ENCODE peak calls at places on chromosome 1, in five cellular contexts. W is hepatic stellate cell; Z is CD8-positive, alpha-beta memory T cell; S is sigmoid colon; V is retinal pigment epithelial cell. M is an unnamed sample.

GRCh38 chr1:94819945-94820746 is at the start of gene SLC44A3:
- DNase-seq in Z (no peak), S (peak), W (peak), V (no peak), M (peak)

GRCh38 chr1:16068356-16069270 is 4.8 kb downstream of the FAM131C start:
- DNase-seq in Z (no peak), V (no peak), S (no peak), W (peak), M (no peak)

GRCh38 chr1:101148987-101149386 is 87.8 kb upstream of the S1PR1 start:
- DNase-seq in V (no peak), Z (no peak), W (no peak), S (no peak), M (no peak)

GRCh38 chr1:188220051-188220450 is 1391.3 kb downstream of the PLA2G4A start:
- DNase-seq in S (no peak), W (no peak), Z (no peak), V (no peak), M (no peak)

GRCh38 chr1:224067621-224068457 is 46.1 kb upstream of the FBXO28 start:
- DNase-seq in Z (no peak), W (peak), S (no peak), V (no peak), M (no peak)

GRCh38 chr1:228935198-228935663 is 200.0 kb downstream of the RHOU start:
- DNase-seq in Z (no peak), W (no peak), S (no peak), V (no peak), M (no peak)

GRCh38 chr1:178686407-178686806 is 38.6 kb upstream of the RALGPS2 start:
- DNase-seq in W (no peak), S (no peak), V (no peak), Z (no peak), M (no peak)

GRCh38 chr1:40984066-40984465 is 4.6 kb downstream of the CTPS1 start:
- DNase-seq in S (no peak), V (no peak), W (no peak), Z (no peak), M (no peak)

GRCh38 chr1:205344010-205344808 is 12.5 kb downstream of the KLHDC8A start:
- DNase-seq in S (no peak), W (no peak), V (no peak), Z (peak), M (peak)

GRCh38 chr1:176157995-176158394 is 49.1 kb downstream of the COP1 start:
- DNase-seq in S (no peak), V (no peak), Z (no peak), W (no peak), M (no peak)

GRCh38 chr1:19009882-19010321 is 53.4 kb upstream of the IFFO2 start:
- DNase-seq in Z (no peak), S (no peak), W (peak), V (peak), M (no peak)

GRCh38 chr1:34415140-34415539 is 238.4 kb downstream of the C1orf94 start:
- DNase-seq in S (no peak), W (no peak), Z (no peak), V (no peak), M (no peak)

GRCh38 chr1:228265167-228265566 is 57.3 kb downstream of the OBSCN start:
- DNase-seq in W (no peak), Z (no peak), V (no peak), S (no peak), M (no peak)

GRCh38 chr1:99820546-99820945 is 29.6 kb upstream of the AGL start:
- DNase-seq in V (no peak), Z (peak), S (no peak), W (no peak), M (no peak)

GRCh38 chr1:154912755-154913154 is 23.8 kb downstream of the PMVK start:
- DNase-seq in W (no peak), V (no peak), Z (no peak), S (peak), M (peak)

GRCh38 chr1:47483651-47484050 is 45.8 kb downstream of the FOXD2 start:
- DNase-seq in V (no peak), W (no peak), Z (no peak), S (no peak), M (no peak)

GRCh38 chr1:245183429-245183828 is 28.6 kb downstream of the KIF26B start:
- DNase-seq in S (no peak), W (no peak), V (no peak), Z (no peak), M (no peak)

GRCh38 chr1:55076356-55076755 is 37.0 kb downstream of the PCSK9 start:
- DNase-seq in S (no peak), W (no peak), Z (no peak), V (no peak), M (no peak)

GRCh38 chr1:173023343-173023742 is 27.4 kb downstream of the TNFSF18 start:
- DNase-seq in Z (no peak), S (no peak), W (no peak), V (no peak), M (no peak)

GRCh38 chr1:163170331-163170730 is 32.4 kb downstream of the RGS5 start:
- DNase-seq in V (peak), S (no peak), Z (no peak), W (no peak), M (no peak)

GRCh38 chr1:25797939-25798338 is 2.1 kb upstream of the SELENON start:
- DNase-seq in W (peak), S (no peak), V (no peak), Z (no peak), M (no peak)

GRCh38 chr1:59477286-59477685 is 180.4 kb downstream of the FGGY start:
- DNase-seq in W (no peak), Z (no peak), V (no peak), S (no peak), M (no peak)

GRCh38 chr1:1778827-1779675 is 781 bp upstream of the NADK start:
- DNase-seq in W (peak), V (no peak), Z (peak), S (peak), M (peak)

GRCh38 chr1:27525296-27526271 is 35.6 kb upstream of the WASF2 start:
- DNase-seq in V (no peak), Z (peak), W (peak), S (peak), M (peak)

GRCh38 chr1:174153085-174153824 is 6.1 kb upstream of the RABGAP1L start:
- DNase-seq in S (no peak), Z (no peak), W (no peak), V (no peak), M (no peak)

GRCh38 chr1:65179148-65179547 is 31.1 kb downstream of the AK4 start:
- DNase-seq in Z (no peak), S (no peak), W (no peak), V (no peak), M (no peak)

GRCh38 chr1:79190074-79190473 is 183.5 kb upstream of the ADGRL4 start:
- DNase-seq in W (no peak), V (no peak), S (no peak), Z (no peak), M (no peak)

M was measured in spleen.